ENCODE peak calls at places on chromosome 20, in seven cellular contexts. One of them, this sample, is unnamed.

GRCh38 chr20:47921306-47922279 is 136.3 kb upstream of the SULF2 start:
- DNase-seq in anterior cingulate cortex: no peak
- DNase-seq in iPS-NIHi11: no peak
- DNase-seq in T-cell: no peak
- DNase-seq in NCI-H2029: no peak
- DNase-seq in RPMI7951: no peak
- DNase-seq in glutamatergic neuron: no peak
- DNase-seq in this sample: no peak

GRCh38 chr20:56974499-56975250 is 291.8 kb downstream of the BMP7 start:
- DNase-seq in anterior cingulate cortex: no peak
- DNase-seq in iPS-NIHi11: peak
- DNase-seq in T-cell: no peak
- DNase-seq in NCI-H2029: no peak
- DNase-seq in RPMI7951: peak
- DNase-seq in glutamatergic neuron: peak
- DNase-seq in this sample: peak

GRCh38 chr20:50450961-50451752 is 59.0 kb upstream of the PTPN1 start:
- DNase-seq in anterior cingulate cortex: no peak
- DNase-seq in iPS-NIHi11: peak
- DNase-seq in T-cell: peak
- DNase-seq in NCI-H2029: no peak
- DNase-seq in RPMI7951: peak
- DNase-seq in glutamatergic neuron: no peak
- DNase-seq in this sample: peak

GRCh38 chr20:58390659-58391035 is 1.6 kb downstream of the VAPB start:
- DNase-seq in anterior cingulate cortex: no peak
- DNase-seq in iPS-NIHi11: no peak
- DNase-seq in T-cell: no peak
- DNase-seq in NCI-H2029: no peak
- DNase-seq in RPMI7951: no peak
- DNase-seq in glutamatergic neuron: no peak
- DNase-seq in this sample: no peak

GRCh38 chr20:60535211-60535610 is 577.0 kb downstream of the CDH26 start:
- DNase-seq in anterior cingulate cortex: no peak
- DNase-seq in iPS-NIHi11: no peak
- DNase-seq in T-cell: no peak
- DNase-seq in NCI-H2029: no peak
- DNase-seq in RPMI7951: no peak
- DNase-seq in glutamatergic neuron: no peak
- DNase-seq in this sample: no peak

GRCh38 chr20:63587256-63587655 is 13.2 kb upstream of the HELZ2 start:
- DNase-seq in anterior cingulate cortex: no peak
- DNase-seq in iPS-NIHi11: no peak
- DNase-seq in T-cell: no peak
- DNase-seq in NCI-H2029: no peak
- DNase-seq in RPMI7951: no peak
- DNase-seq in glutamatergic neuron: no peak
- DNase-seq in this sample: no peak

GRCh38 chr20:52226370-52226769 is 34.8 kb upstream of the ZFP64 start:
- DNase-seq in anterior cingulate cortex: no peak
- DNase-seq in iPS-NIHi11: no peak
- DNase-seq in T-cell: no peak
- DNase-seq in NCI-H2029: no peak
- DNase-seq in RPMI7951: no peak
- DNase-seq in glutamatergic neuron: no peak
- DNase-seq in this sample: no peak

GRCh38 chr20:41989935-41990635 is 371.9 kb upstream of the CHD6 start:
- DNase-seq in anterior cingulate cortex: no peak
- DNase-seq in iPS-NIHi11: no peak
- DNase-seq in T-cell: no peak
- DNase-seq in NCI-H2029: no peak
- DNase-seq in RPMI7951: peak
- DNase-seq in glutamatergic neuron: no peak
- DNase-seq in this sample: no peak

GRCh38 chr20:20076297-20077065 is 24.1 kb downstream of the CFAP61 start:
- DNase-seq in anterior cingulate cortex: peak
- DNase-seq in iPS-NIHi11: no peak
- DNase-seq in T-cell: no peak
- DNase-seq in NCI-H2029: no peak
- DNase-seq in RPMI7951: peak
- DNase-seq in glutamatergic neuron: peak
- DNase-seq in this sample: no peak

This sample was measured in GM23338.